ENCODE peak calls at places on chromosomes 1 and 21, in five cellular contexts. One of them, this sample, is unnamed.
A peak's percentile ranks its signal among the peaks of the same experiment; 100 is the strongest.

GRCh38 chr1:160169553-160170399 is 18.4 kb downstream of the ATP1A4 start:
- DNase-seq in foreskin melanocyte: peak; percentile 74
- DNase-seq in osteocyte: no peak
- DNase-seq in OCI-LY7: peak; percentile 23
- DNase-seq in myocyte: no peak
- DNase-seq in this sample: no peak

GRCh38 chr1:16083486-16083885 is 10.0 kb upstream of the FAM131C start:
- DNase-seq in foreskin melanocyte: no peak
- DNase-seq in osteocyte: no peak
- DNase-seq in myocyte: no peak
- DNase-seq in OCI-LY7: no peak
- DNase-seq in this sample: no peak

GRCh38 chr1:153538315-153538821 is 2.4 kb downstream of the S100A5 start:
- DNase-seq in foreskin melanocyte: no peak
- DNase-seq in osteocyte: no peak
- DNase-seq in OCI-LY7: no peak
- DNase-seq in myocyte: no peak
- DNase-seq in this sample: no peak

GRCh38 chr1:58608297-58608696 is 31.2 kb upstream of the TACSTD2 start:
- DNase-seq in myocyte: no peak
- DNase-seq in OCI-LY7: no peak
- DNase-seq in osteocyte: no peak
- DNase-seq in foreskin melanocyte: no peak
- DNase-seq in this sample: no peak

GRCh38 chr1:99645199-99645598 is 714 bp upstream of the PALMD start:
- DNase-seq in myocyte: peak; percentile 70
- DNase-seq in osteocyte: no peak
- DNase-seq in OCI-LY7: no peak
- DNase-seq in foreskin melanocyte: no peak
- DNase-seq in this sample: peak; percentile 29

GRCh38 chr1:31683997-31684396 is 19.8 kb downstream of the COL16A1 start:
- DNase-seq in OCI-LY7: peak; percentile 18
- DNase-seq in osteocyte: no peak
- DNase-seq in myocyte: no peak
- DNase-seq in foreskin melanocyte: no peak
- DNase-seq in this sample: no peak

GRCh38 chr1:204476563-204476962 is 18.0 kb downstream of the PIK3C2B start:
- DNase-seq in foreskin melanocyte: no peak
- DNase-seq in osteocyte: no peak
- DNase-seq in myocyte: no peak
- DNase-seq in OCI-LY7: no peak
- DNase-seq in this sample: no peak

GRCh38 chr21:37032293-37032692 is 25.8 kb downstream of the RIPPLY3 start:
- DNase-seq in OCI-LY7: no peak
- DNase-seq in osteocyte: no peak
- DNase-seq in myocyte: peak; percentile 22
- DNase-seq in foreskin melanocyte: no peak
- DNase-seq in this sample: peak; percentile 60

GRCh38 chr1:167056529-167057296 is 33.5 kb downstream of the GPA33 start:
- DNase-seq in osteocyte: no peak
- DNase-seq in foreskin melanocyte: no peak
- DNase-seq in myocyte: no peak
- DNase-seq in OCI-LY7: no peak
- DNase-seq in this sample: no peak

GRCh38 chr1:100300691-100301090 is 34.7 kb downstream of the RTCA start:
- DNase-seq in foreskin melanocyte: no peak
- DNase-seq in myocyte: no peak
- DNase-seq in osteocyte: no peak
- DNase-seq in OCI-LY7: no peak
- DNase-seq in this sample: no peak

GRCh38 chr1:238409191-238409846 is 518.6 kb upstream of the ZP4 start:
- DNase-seq in foreskin melanocyte: peak; percentile 1
- DNase-seq in osteocyte: no peak
- DNase-seq in OCI-LY7: no peak
- DNase-seq in myocyte: peak; percentile 95
- DNase-seq in this sample: peak; percentile 23

This sample was measured in SJCRH30.